ENCODE peak calls at places on chromosomes 16 and 17, in four cellular contexts. One of them, this sample, is unnamed.

GRCh38 chr17:40415390-40415789 is 2.3 kb downstream of the TOP2A start:
- DNase-seq in KG1: no peak
- DNase-seq in fibroblast of pulmonary artery: peak
- DNase-seq in amniotic stem cell: no peak
- DNase-seq in this sample: no peak

GRCh38 chr17:69230939-69231338 is 2.3 kb upstream of the ABCA10 start:
- DNase-seq in KG1: no peak
- DNase-seq in fibroblast of pulmonary artery: no peak
- DNase-seq in amniotic stem cell: no peak
- DNase-seq in this sample: no peak

GRCh38 chr17:30586818-30587595 is 109.8 kb downstream of the GOSR1 start:
- DNase-seq in KG1: no peak
- DNase-seq in fibroblast of pulmonary artery: peak
- DNase-seq in amniotic stem cell: no peak
- DNase-seq in this sample: no peak

GRCh38 chr17:32926183-32926582 is 1.8 kb upstream of the TMEM98 start:
- DNase-seq in KG1: no peak
- DNase-seq in fibroblast of pulmonary artery: no peak
- DNase-seq in amniotic stem cell: no peak
- DNase-seq in this sample: no peak

GRCh38 chr16:2692948-2693651 is 10.8 kb downstream of the KCTD5 start:
- DNase-seq in KG1: no peak
- DNase-seq in fibroblast of pulmonary artery: no peak
- DNase-seq in amniotic stem cell: no peak
- DNase-seq in this sample: no peak

GRCh38 chr16:4915226-4915761 is 21.7 kb downstream of the PPL start:
- DNase-seq in KG1: no peak
- DNase-seq in fibroblast of pulmonary artery: peak
- DNase-seq in amniotic stem cell: peak
- DNase-seq in this sample: no peak

GRCh38 chr16:12092347-12092882 is 115.9 kb downstream of the SNX29 start:
- DNase-seq in KG1: no peak
- DNase-seq in fibroblast of pulmonary artery: peak
- DNase-seq in amniotic stem cell: no peak
- DNase-seq in this sample: no peak

GRCh38 chr16:65121870-65122723 is at the start of gene CDH11:
- DNase-seq in KG1: no peak
- DNase-seq in fibroblast of pulmonary artery: peak
- DNase-seq in amniotic stem cell: peak
- DNase-seq in this sample: no peak

GRCh38 chr16:5001571-5001970 is 32.2 kb downstream of the NAGPA start:
- DNase-seq in KG1: no peak
- DNase-seq in fibroblast of pulmonary artery: no peak
- DNase-seq in amniotic stem cell: no peak
- DNase-seq in this sample: no peak

GRCh38 chr16:24052466-24053324 is 203.4 kb upstream of the CACNG3 start:
- DNase-seq in KG1: no peak
- DNase-seq in fibroblast of pulmonary artery: no peak
- DNase-seq in amniotic stem cell: no peak
- DNase-seq in this sample: no peak

GRCh38 chr16:31505483-31505882 is 2.7 kb downstream of the RUSF1 start:
- DNase-seq in KG1: no peak
- DNase-seq in fibroblast of pulmonary artery: no peak
- DNase-seq in amniotic stem cell: no peak
- DNase-seq in this sample: no peak

GRCh38 chr16:84950906-84951305 is 60.4 kb downstream of the ZDHHC7 start:
- DNase-seq in KG1: no peak
- DNase-seq in fibroblast of pulmonary artery: no peak
- DNase-seq in amniotic stem cell: no peak
- DNase-seq in this sample: no peak

GRCh38 chr17:15264542-15264941 is 584 bp downstream of the PMP22 start:
- DNase-seq in KG1: no peak
- DNase-seq in fibroblast of pulmonary artery: no peak
- DNase-seq in amniotic stem cell: no peak
- DNase-seq in this sample: no peak

GRCh38 chr16:90057738-90058173 is 19.4 kb downstream of the PRDM7 start:
- DNase-seq in KG1: no peak
- DNase-seq in fibroblast of pulmonary artery: peak
- DNase-seq in amniotic stem cell: no peak
- DNase-seq in this sample: no peak

GRCh38 chr17:29368926-29369325 is 21.2 kb upstream of the TAOK1 start:
- DNase-seq in KG1: no peak
- DNase-seq in fibroblast of pulmonary artery: no peak
- DNase-seq in amniotic stem cell: no peak
- DNase-seq in this sample: no peak